ENCODE peak calls at places on chromosomes 12 and 14, in ten cellular contexts. U is stimulated activated CD4-positive, alpha-beta T cell treated with anti-CD3 and anti-CD28 coated beads, Interleukin-15, amount 100 ng/mL, for 24 hours; A is neuronal stem cell; D is ecto neural progenitor cell; W is iris pigment epithelial cell; K is activated CD8-positive, alpha-beta memory T cell treated with anti-CD3 and anti-CD28 coated beads for 1 hour; F is uterus; L is neural crest cell; V is CD8-positive, alpha-beta memory T cell; N is activated CD4-positive, alpha-beta T cell treated with anti-CD3 and anti-CD28 coated beads for 24 hours. B is an unnamed sample.

GRCh38 chr12:64560395-64561301 is 49.6 kb upstream of the RASSF3 start:
- DNase-seq in U (no peak), A (no peak), D (no peak), W (peak; percentile 98), K (no peak), F (peak; percentile 37), L (no peak), V (no peak), N (no peak), B (no peak)

GRCh38 chr12:24560867-24561266 is 388.0 kb downstream of the BCAT1 start:
- DNase-seq in U (no peak), A (no peak), D (no peak), W (peak; percentile 25), K (no peak), F (no peak), L (no peak), V (no peak), N (no peak), B (no peak)

GRCh38 chr12:60070541-60070940 is 474.7 kb downstream of the SLC16A7 start:
- DNase-seq in U (no peak), A (no peak), D (no peak), W (no peak), K (no peak), F (no peak), L (no peak), V (no peak), N (no peak), B (no peak)

GRCh38 chr14:51209457-51209856 is 30.6 kb upstream of the TMX1 start:
- DNase-seq in U (no peak), A (no peak), D (no peak), W (no peak), K (no peak), F (no peak), L (no peak), V (no peak), N (no peak), B (peak; percentile 13)

GRCh38 chr12:120702629-120703028 is 7.6 kb upstream of the UNC119B start:
- DNase-seq in U (no peak), A (no peak), D (no peak), W (no peak), K (no peak), F (no peak), L (no peak), V (no peak), N (no peak), B (no peak)

GRCh38 chr14:36518586-36519430 is 1.2 kb downstream of the NKX2-1 start:
- DNase-seq in U (peak; percentile 22), A (peak; percentile 30), D (peak; percentile 59), W (no peak), K (no peak), F (no peak), L (no peak), V (no peak), N (no peak), B (no peak)

GRCh38 chr12:27521066-27521465 is 2.9 kb upstream of the PPFIBP1 start:
- DNase-seq in U (no peak), A (no peak), D (no peak), W (no peak), K (no peak), F (peak; percentile 62), L (no peak), V (no peak), N (no peak), B (no peak)

GRCh38 chr14:101276309-101277091 is 284.8 kb upstream of the DIO3 start:
- DNase-seq in U (no peak), A (no peak), D (no peak), W (no peak), K (no peak), F (no peak), L (no peak), V (no peak), N (no peak), B (no peak)

GRCh38 chr12:94721173-94721572 is 70.8 kb upstream of the TMCC3 start:
- DNase-seq in U (no peak), A (no peak), D (no peak), W (no peak), K (no peak), F (no peak), L (no peak), V (no peak), N (no peak), B (no peak)

GRCh38 chr12:52029686-52030085 is 21.6 kb upstream of the NR4A1 start:
- DNase-seq in U (no peak), A (peak; percentile 83), D (peak; percentile 90), W (peak; percentile 52), K (no peak), F (no peak), L (no peak), V (no peak), N (no peak), B (peak; percentile 40)

GRCh38 chr12:116818341-116818856 is 62.8 kb downstream of the HRK start:
- DNase-seq in U (peak; percentile 14), A (no peak), D (no peak), W (no peak), K (no peak), F (peak; percentile 19), L (no peak), V (no peak), N (peak; percentile 0), B (no peak)

GRCh38 chr14:90281261-90281660 is 24.9 kb downstream of the PSMC1 start:
- DNase-seq in U (no peak), A (no peak), D (no peak), W (peak; percentile 73), K (no peak), F (no peak), L (no peak), V (no peak), N (no peak), B (no peak)

GRCh38 chr12:2845280-2845679 is 10.4 kb upstream of the NRIP2 start:
- DNase-seq in U (no peak), A (no peak), D (no peak), W (peak; percentile 81), K (no peak), F (peak; percentile 43), L (no peak), V (no peak), N (no peak), B (no peak)

GRCh38 chr12:40248585-40249297 is 23.9 kb downstream of the LRRK2 start:
- DNase-seq in U (no peak), A (no peak), D (no peak), W (peak; percentile 23), K (no peak), F (no peak), L (no peak), V (no peak), N (no peak), B (no peak)

GRCh38 chr14:99579903-99580570 is 24.0 kb downstream of the CCDC85C start:
- DNase-seq in U (no peak), A (no peak), D (no peak), W (peak; percentile 40), K (no peak), F (peak; percentile 22), L (no peak), V (no peak), N (no peak), B (no peak)

GRCh38 chr14:72638021-72638420 is 255.9 kb downstream of the DPF3 start:
- DNase-seq in U (no peak), A (no peak), D (no peak), W (peak; percentile 72), K (no peak), F (no peak), L (no peak), V (no peak), N (no peak), B (no peak)

GRCh38 chr12:106766393-106766826 is 8.1 kb upstream of the RIC8B start:
- DNase-seq in U (peak; percentile 16), A (no peak), D (no peak), W (peak; percentile 26), K (no peak), F (peak; percentile 65), L (no peak), V (no peak), N (no peak), B (no peak)

B was measured in NCI-H1930.